ENCODE peak calls at places on chromosomes 13 and 19, in four cellular contexts. One of them, this sample, is unnamed.

GRCh38 chr13:39952244-39953233 is 297.1 kb downstream of the COG6 start:
- DNase-seq in stimulated activated CD8-positive, alpha-beta memory T cell treated with anti-CD3 and anti-CD28 coated beads, Interleukin-7, amount 100 ng/mL, for 4 hours: no peak
- DNase-seq in astrocyte of the hippocampus: no peak
- DNase-seq in EL: peak
- DNase-seq in this sample: no peak

GRCh38 chr19:38045554-38046253 is 138.7 kb downstream of the SIPA1L3 start:
- DNase-seq in EL: no peak
- DNase-seq in astrocyte of the hippocampus: no peak
- DNase-seq in stimulated activated CD8-positive, alpha-beta memory T cell treated with anti-CD3 and anti-CD28 coated beads, Interleukin-7, amount 100 ng/mL, for 4 hours: no peak
- DNase-seq in this sample: no peak

GRCh38 chr13:49046002-49046401 is 70.3 kb downstream of the FNDC3A start:
- DNase-seq in EL: no peak
- DNase-seq in stimulated activated CD8-positive, alpha-beta memory T cell treated with anti-CD3 and anti-CD28 coated beads, Interleukin-7, amount 100 ng/mL, for 4 hours: no peak
- DNase-seq in astrocyte of the hippocampus: no peak
- DNase-seq in this sample: no peak

GRCh38 chr13:57437587-57437986 is 194.0 kb upstream of the PCDH17 start:
- DNase-seq in stimulated activated CD8-positive, alpha-beta memory T cell treated with anti-CD3 and anti-CD28 coated beads, Interleukin-7, amount 100 ng/mL, for 4 hours: no peak
- DNase-seq in EL: no peak
- DNase-seq in astrocyte of the hippocampus: peak
- DNase-seq in this sample: no peak

GRCh38 chr13:41059466-41059865 is 1.8 kb upstream of the WBP4 start:
- DNase-seq in astrocyte of the hippocampus: no peak
- DNase-seq in stimulated activated CD8-positive, alpha-beta memory T cell treated with anti-CD3 and anti-CD28 coated beads, Interleukin-7, amount 100 ng/mL, for 4 hours: no peak
- DNase-seq in EL: no peak
- DNase-seq in this sample: no peak

GRCh38 chr19:1177322-1178114 is 3.5 kb upstream of the SBNO2 start:
- DNase-seq in stimulated activated CD8-positive, alpha-beta memory T cell treated with anti-CD3 and anti-CD28 coated beads, Interleukin-7, amount 100 ng/mL, for 4 hours: no peak
- DNase-seq in astrocyte of the hippocampus: peak
- DNase-seq in EL: peak
- DNase-seq in this sample: no peak

GRCh38 chr19:55592391-55593090 is 6.8 kb downstream of the FIZ1 start:
- DNase-seq in stimulated activated CD8-positive, alpha-beta memory T cell treated with anti-CD3 and anti-CD28 coated beads, Interleukin-7, amount 100 ng/mL, for 4 hours: no peak
- DNase-seq in astrocyte of the hippocampus: no peak
- DNase-seq in EL: no peak
- DNase-seq in this sample: no peak

GRCh38 chr19:5672708-5673459 is 7.4 kb downstream of the MICOS13 start:
- DNase-seq in astrocyte of the hippocampus: no peak
- DNase-seq in EL: no peak
- DNase-seq in stimulated activated CD8-positive, alpha-beta memory T cell treated with anti-CD3 and anti-CD28 coated beads, Interleukin-7, amount 100 ng/mL, for 4 hours: no peak
- DNase-seq in this sample: no peak

GRCh38 chr19:39913682-39914333 is 20.6 kb downstream of the FCGBP start:
- DNase-seq in EL: no peak
- DNase-seq in astrocyte of the hippocampus: no peak
- DNase-seq in stimulated activated CD8-positive, alpha-beta memory T cell treated with anti-CD3 and anti-CD28 coated beads, Interleukin-7, amount 100 ng/mL, for 4 hours: no peak
- DNase-seq in this sample: no peak

GRCh38 chr19:39193785-39194184 is 3.0 kb upstream of the NCCRP1 start:
- DNase-seq in astrocyte of the hippocampus: no peak
- DNase-seq in EL: no peak
- DNase-seq in stimulated activated CD8-positive, alpha-beta memory T cell treated with anti-CD3 and anti-CD28 coated beads, Interleukin-7, amount 100 ng/mL, for 4 hours: no peak
- DNase-seq in this sample: no peak

GRCh38 chr19:13850910-13851753 is 25.8 kb upstream of the NANOS3 start:
- DNase-seq in stimulated activated CD8-positive, alpha-beta memory T cell treated with anti-CD3 and anti-CD28 coated beads, Interleukin-7, amount 100 ng/mL, for 4 hours: peak
- DNase-seq in astrocyte of the hippocampus: peak
- DNase-seq in EL: peak
- DNase-seq in this sample: peak

GRCh38 chr13:50805805-50806204 is 37.7 kb downstream of the DLEU7 start:
- DNase-seq in EL: peak
- DNase-seq in stimulated activated CD8-positive, alpha-beta memory T cell treated with anti-CD3 and anti-CD28 coated beads, Interleukin-7, amount 100 ng/mL, for 4 hours: no peak
- DNase-seq in astrocyte of the hippocampus: no peak
- DNase-seq in this sample: no peak

GRCh38 chr13:49641810-49642291 is 13.5 kb downstream of the ARL11 start:
- DNase-seq in stimulated activated CD8-positive, alpha-beta memory T cell treated with anti-CD3 and anti-CD28 coated beads, Interleukin-7, amount 100 ng/mL, for 4 hours: no peak
- DNase-seq in astrocyte of the hippocampus: peak
- DNase-seq in EL: peak
- DNase-seq in this sample: peak

GRCh38 chr19:3029070-3029923 is at the start of gene TLE2:
- DNase-seq in astrocyte of the hippocampus: no peak
- DNase-seq in EL: no peak
- DNase-seq in stimulated activated CD8-positive, alpha-beta memory T cell treated with anti-CD3 and anti-CD28 coated beads, Interleukin-7, amount 100 ng/mL, for 4 hours: no peak
- DNase-seq in this sample: no peak

GRCh38 chr13:43583331-43583730 is 203.4 kb downstream of the ENOX1 start:
- DNase-seq in astrocyte of the hippocampus: no peak
- DNase-seq in EL: no peak
- DNase-seq in stimulated activated CD8-positive, alpha-beta memory T cell treated with anti-CD3 and anti-CD28 coated beads, Interleukin-7, amount 100 ng/mL, for 4 hours: no peak
- DNase-seq in this sample: no peak

GRCh38 chr13:28467886-28468519 is 26.9 kb downstream of the FLT1 start:
- DNase-seq in EL: no peak
- DNase-seq in stimulated activated CD8-positive, alpha-beta memory T cell treated with anti-CD3 and anti-CD28 coated beads, Interleukin-7, amount 100 ng/mL, for 4 hours: no peak
- DNase-seq in astrocyte of the hippocampus: no peak
- DNase-seq in this sample: no peak

GRCh38 chr19:6674868-6675305 is 4.9 kb upstream of the TNFSF14 start:
- DNase-seq in stimulated activated CD8-positive, alpha-beta memory T cell treated with anti-CD3 and anti-CD28 coated beads, Interleukin-7, amount 100 ng/mL, for 4 hours: peak
- DNase-seq in EL: peak
- DNase-seq in astrocyte of the hippocampus: peak
- DNase-seq in this sample: peak

GRCh38 chr19:10292206-10292788 is 2.5 kb downstream of the ICAM5 start:
- DNase-seq in EL: peak
- DNase-seq in astrocyte of the hippocampus: peak
- DNase-seq in stimulated activated CD8-positive, alpha-beta memory T cell treated with anti-CD3 and anti-CD28 coated beads, Interleukin-7, amount 100 ng/mL, for 4 hours: peak
- DNase-seq in this sample: peak

GRCh38 chr13:70237131-70237530 is 128.9 kb upstream of the KLHL1 start:
- DNase-seq in stimulated activated CD8-positive, alpha-beta memory T cell treated with anti-CD3 and anti-CD28 coated beads, Interleukin-7, amount 100 ng/mL, for 4 hours: no peak
- DNase-seq in EL: no peak
- DNase-seq in astrocyte of the hippocampus: peak
- DNase-seq in this sample: no peak

GRCh38 chr19:49678970-49679831 is 2.1 kb downstream of the PRMT1 start:
- DNase-seq in astrocyte of the hippocampus: no peak
- DNase-seq in stimulated activated CD8-positive, alpha-beta memory T cell treated with anti-CD3 and anti-CD28 coated beads, Interleukin-7, amount 100 ng/mL, for 4 hours: no peak
- DNase-seq in EL: no peak
- DNase-seq in this sample: peak

GRCh38 chr13:106151056-106151699 is 384.3 kb downstream of the EFNB2 start:
- DNase-seq in EL: peak
- DNase-seq in stimulated activated CD8-positive, alpha-beta memory T cell treated with anti-CD3 and anti-CD28 coated beads, Interleukin-7, amount 100 ng/mL, for 4 hours: no peak
- DNase-seq in astrocyte of the hippocampus: peak
- DNase-seq in this sample: no peak

GRCh38 chr13:60169239-60170031 is 5.7 kb upstream of the DIAPH3 start:
- DNase-seq in stimulated activated CD8-positive, alpha-beta memory T cell treated with anti-CD3 and anti-CD28 coated beads, Interleukin-7, amount 100 ng/mL, for 4 hours: no peak
- DNase-seq in EL: no peak
- DNase-seq in astrocyte of the hippocampus: no peak
- DNase-seq in this sample: no peak